ENCODE peak calls at places on chromosomes 12 and 14, in seven cellular contexts. V is upper lobe of right lung; A is activated T-cell treated with anti-CD3 and anti-CD28 coated beads, Interleukin-2, amount 50 U/mL, for 4 hours; W is Right ventricle myocardium superior; O is psoas muscle; S is omental fat pad; I is left lung. C is an unnamed sample.
A peak's percentile ranks its signal among the peaks of the same experiment; 100 is the strongest.

GRCh38 chr12:85206543-85206942 is 73.5 kb upstream of the ALX1 start:
- ATAC-seq in I (no peak), S (peak; percentile 14), O (no peak), V (peak; percentile 15), A (no peak), W (no peak), C (no peak)

GRCh38 chr12:46407360-46407759 is 34.8 kb upstream of the SLC38A2 start:
- ATAC-seq in A (no peak), I (no peak), O (no peak), W (no peak), S (no peak), V (no peak), C (no peak)

GRCh38 chr12:2552000-2552399 is 242.8 kb upstream of the FKBP4 start:
- ATAC-seq in A (no peak), I (no peak), W (peak; percentile 34), O (no peak), V (no peak), S (no peak), C (no peak)

GRCh38 chr14:33369972-33370371 is 431.3 kb downstream of the NPAS3 start:
- ATAC-seq in O (no peak), I (no peak), V (no peak), W (no peak), S (no peak), A (no peak), C (no peak)

GRCh38 chr14:51929920-51930682 is 59.2 kb upstream of the RTRAF start:
- ATAC-seq in S (no peak), V (no peak), W (no peak), O (no peak), I (no peak), A (peak; percentile 39), C (no peak)

GRCh38 chr12:120939523-120939922 is 35.4 kb upstream of the SPPL3 start:
- ATAC-seq in O (no peak), S (no peak), A (no peak), W (peak; percentile 63), V (peak; percentile 87), I (peak; percentile 70), C (peak; percentile 46)

GRCh38 chr12:79673334-79673733 is 17.4 kb downstream of the PAWR start:
- ATAC-seq in W (no peak), A (no peak), I (no peak), O (no peak), S (no peak), V (no peak), C (no peak)

GRCh38 chr14:76081642-76082041 is 70.1 kb upstream of the GPATCH2L start:
- ATAC-seq in W (no peak), V (peak; percentile 74), I (no peak), O (no peak), S (no peak), A (no peak), C (no peak)

GRCh38 chr12:105674871-105675699 is 344.6 kb downstream of the C12orf75 start:
- ATAC-seq in W (no peak), A (no peak), I (no peak), S (no peak), V (no peak), O (no peak), C (no peak)

GRCh38 chr14:105337966-105338365 is 23.4 kb downstream of the PACS2 start:
- ATAC-seq in A (no peak), V (peak; percentile 34), S (peak; percentile 9), O (peak; percentile 72), I (peak; percentile 60), W (peak; percentile 69), C (peak; percentile 60)

GRCh38 chr12:52023976-52024688 is 17.4 kb downstream of the TAMALIN start:
- ATAC-seq in W (no peak), A (peak; percentile 6), O (no peak), S (no peak), V (no peak), I (no peak), C (no peak)

GRCh38 chr12:27534765-27535161 is 10.8 kb downstream of the PPFIBP1 start:
- ATAC-seq in I (no peak), V (no peak), S (no peak), O (no peak), A (peak; percentile 73), W (no peak), C (no peak)

GRCh38 chr14:55146425-55146824 is 17.4 kb downstream of the LGALS3 start:
- ATAC-seq in V (no peak), I (no peak), O (no peak), W (no peak), S (no peak), A (no peak), C (no peak)

GRCh38 chr12:95836630-95837239 is 22.0 kb upstream of the SNRPF start:
- ATAC-seq in O (no peak), S (no peak), A (no peak), W (no peak), V (peak; percentile 91), I (peak; percentile 77), C (no peak)

GRCh38 chr12:13839937-13840336 is 141.5 kb downstream of the GRIN2B start:
- ATAC-seq in W (no peak), A (no peak), O (no peak), V (peak; percentile 81), I (peak; percentile 84), S (no peak), C (no peak)

GRCh38 chr12:107287436-107288413 is 194.4 kb upstream of the CRY1 start:
- ATAC-seq in W (no peak), I (no peak), V (no peak), S (no peak), O (no peak), A (peak; percentile 92), C (no peak)

GRCh38 chr14:22517117-22517720 is 71.8 kb downstream of the DAD1 start:
- ATAC-seq in O (no peak), I (no peak), W (no peak), V (no peak), S (no peak), A (no peak), C (no peak)

GRCh38 chr12:90090929-90091651 is 382.5 kb upstream of the ATP2B1 start:
- ATAC-seq in A (peak; percentile 57), V (peak; percentile 78), I (peak; percentile 88), W (peak; percentile 61), S (peak; percentile 97), O (peak; percentile 91), C (no peak)

GRCh38 chr14:75993567-75994041 is 8.0 kb downstream of the IFT43 start:
- ATAC-seq in I (no peak), S (no peak), O (no peak), W (no peak), A (no peak), V (no peak), C (no peak)

GRCh38 chr12:52188658-52189057 is 3.2 kb downstream of the KRT80 start:
- ATAC-seq in V (no peak), A (no peak), O (no peak), I (no peak), S (no peak), W (no peak), C (no peak)

GRCh38 chr12:126588586-126589249 is 1523.5 kb downstream of the AACS start:
- ATAC-seq in S (no peak), W (no peak), V (peak; percentile 75), I (peak; percentile 91), O (no peak), A (peak; percentile 84), C (no peak)

GRCh38 chr12:112473056-112473455 is 54.3 kb downstream of the PTPN11 start:
- ATAC-seq in I (no peak), O (no peak), A (no peak), V (no peak), W (no peak), S (no peak), C (no peak)

GRCh38 chr12:54053625-54054441 is at the start of gene HOXC4:
- ATAC-seq in V (peak; percentile 29), I (peak; percentile 72), S (peak; percentile 83), O (peak; percentile 80), W (peak; percentile 77), A (peak; percentile 64), C (peak; percentile 85)

GRCh38 chr14:93932642-93933041 is 5.5 kb downstream of the FAM181A start:
- ATAC-seq in A (no peak), W (no peak), O (no peak), V (no peak), I (no peak), S (no peak), C (no peak)

GRCh38 chr12:119593578-119594398 is at the start of gene TMEM233:
- ATAC-seq in A (no peak), W (peak; percentile 66), O (peak; percentile 76), S (no peak), V (peak; percentile 30), I (peak; percentile 28), C (no peak)

GRCh38 chr12:116075251-116075650 is 202.2 kb downstream of the MED13L start:
- ATAC-seq in O (peak; percentile 48), W (no peak), A (no peak), I (no peak), V (no peak), S (no peak), C (no peak)